ENCODE peak calls at places on chromosomes 6 and 20, in six cellular contexts. One of them, this sample, is unnamed.

GRCh38 chr6:44257753-44258324 is 511 bp upstream of the SLC35B2 start:
- DNase-seq in foreskin fibroblast: no peak
- DNase-seq in stromal cell of bone marrow: no peak
- DNase-seq in activated naive CD8-positive, alpha-beta T cell treated with anti-CD3 and anti-CD28 coated beads, Interleukin-2, amount 50 U/mL, for 24 hours: peak; percentile 42
- DNase-seq in AG10803: no peak
- DNase-seq in Kasumi-1: peak; percentile 51
- DNase-seq in this sample: no peak

GRCh38 chr6:132135409-132135808 is 184.2 kb upstream of the CCN2 start:
- DNase-seq in Kasumi-1: no peak
- DNase-seq in AG10803: no peak
- DNase-seq in foreskin fibroblast: no peak
- DNase-seq in activated naive CD8-positive, alpha-beta T cell treated with anti-CD3 and anti-CD28 coated beads, Interleukin-2, amount 50 U/mL, for 24 hours: no peak
- DNase-seq in stromal cell of bone marrow: no peak
- DNase-seq in this sample: no peak

GRCh38 chr6:148509789-148510581 is 167.3 kb downstream of the SASH1 start:
- DNase-seq in AG10803: peak; percentile 100
- DNase-seq in stromal cell of bone marrow: peak; percentile 97
- DNase-seq in activated naive CD8-positive, alpha-beta T cell treated with anti-CD3 and anti-CD28 coated beads, Interleukin-2, amount 50 U/mL, for 24 hours: no peak
- DNase-seq in Kasumi-1: peak; percentile 34
- DNase-seq in foreskin fibroblast: peak; percentile 96
- DNase-seq in this sample: no peak

GRCh38 chr20:919491-919916 is 3.4 kb upstream of the ANGPT4 start:
- DNase-seq in stromal cell of bone marrow: no peak
- DNase-seq in activated naive CD8-positive, alpha-beta T cell treated with anti-CD3 and anti-CD28 coated beads, Interleukin-2, amount 50 U/mL, for 24 hours: no peak
- DNase-seq in foreskin fibroblast: no peak
- DNase-seq in AG10803: no peak
- DNase-seq in Kasumi-1: peak; percentile 31
- DNase-seq in this sample: no peak

GRCh38 chr20:47275548-47275947 is 81.0 kb downstream of the ZMYND8 start:
- DNase-seq in Kasumi-1: no peak
- DNase-seq in AG10803: no peak
- DNase-seq in stromal cell of bone marrow: no peak
- DNase-seq in foreskin fibroblast: no peak
- DNase-seq in activated naive CD8-positive, alpha-beta T cell treated with anti-CD3 and anti-CD28 coated beads, Interleukin-2, amount 50 U/mL, for 24 hours: no peak
- DNase-seq in this sample: no peak

GRCh38 chr20:48825551-48825885 is 2.3 kb downstream of the PREX1 start:
- DNase-seq in Kasumi-1: no peak
- DNase-seq in foreskin fibroblast: no peak
- DNase-seq in AG10803: no peak
- DNase-seq in stromal cell of bone marrow: no peak
- DNase-seq in activated naive CD8-positive, alpha-beta T cell treated with anti-CD3 and anti-CD28 coated beads, Interleukin-2, amount 50 U/mL, for 24 hours: no peak
- DNase-seq in this sample: no peak

GRCh38 chr6:122098091-122098769 is 301.2 kb upstream of the HSF2 start:
- DNase-seq in Kasumi-1: no peak
- DNase-seq in AG10803: no peak
- DNase-seq in stromal cell of bone marrow: no peak
- DNase-seq in activated naive CD8-positive, alpha-beta T cell treated with anti-CD3 and anti-CD28 coated beads, Interleukin-2, amount 50 U/mL, for 24 hours: no peak
- DNase-seq in foreskin fibroblast: no peak
- DNase-seq in this sample: no peak

GRCh38 chr6:75424610-75425548 is 68.7 kb downstream of the FILIP1 start:
- DNase-seq in stromal cell of bone marrow: no peak
- DNase-seq in foreskin fibroblast: no peak
- DNase-seq in AG10803: no peak
- DNase-seq in Kasumi-1: no peak
- DNase-seq in activated naive CD8-positive, alpha-beta T cell treated with anti-CD3 and anti-CD28 coated beads, Interleukin-2, amount 50 U/mL, for 24 hours: no peak
- DNase-seq in this sample: no peak

GRCh38 chr6:13164316-13164715 is 164.0 kb downstream of the TBC1D7 start:
- DNase-seq in activated naive CD8-positive, alpha-beta T cell treated with anti-CD3 and anti-CD28 coated beads, Interleukin-2, amount 50 U/mL, for 24 hours: no peak
- DNase-seq in foreskin fibroblast: no peak
- DNase-seq in Kasumi-1: no peak
- DNase-seq in AG10803: no peak
- DNase-seq in stromal cell of bone marrow: no peak
- DNase-seq in this sample: no peak

GRCh38 chr6:113122060-113122459 is 735.1 kb upstream of the MARCKS start:
- DNase-seq in Kasumi-1: no peak
- DNase-seq in activated naive CD8-positive, alpha-beta T cell treated with anti-CD3 and anti-CD28 coated beads, Interleukin-2, amount 50 U/mL, for 24 hours: no peak
- DNase-seq in foreskin fibroblast: peak; percentile 84
- DNase-seq in stromal cell of bone marrow: peak; percentile 72
- DNase-seq in AG10803: peak; percentile 93
- DNase-seq in this sample: no peak

GRCh38 chr6:113596907-113597583 is 260.1 kb upstream of the MARCKS start:
- DNase-seq in AG10803: peak; percentile 81
- DNase-seq in activated naive CD8-positive, alpha-beta T cell treated with anti-CD3 and anti-CD28 coated beads, Interleukin-2, amount 50 U/mL, for 24 hours: no peak
- DNase-seq in Kasumi-1: no peak
- DNase-seq in foreskin fibroblast: peak; percentile 72
- DNase-seq in stromal cell of bone marrow: peak; percentile 78
- DNase-seq in this sample: no peak

GRCh38 chr6:41621367-41621766 is 16.9 kb upstream of the MDFI start:
- DNase-seq in Kasumi-1: no peak
- DNase-seq in foreskin fibroblast: no peak
- DNase-seq in stromal cell of bone marrow: no peak
- DNase-seq in activated naive CD8-positive, alpha-beta T cell treated with anti-CD3 and anti-CD28 coated beads, Interleukin-2, amount 50 U/mL, for 24 hours: no peak
- DNase-seq in AG10803: no peak
- DNase-seq in this sample: no peak

GRCh38 chr20:4153661-4154238 is 138.4 kb upstream of the RNF24 start:
- DNase-seq in foreskin fibroblast: no peak
- DNase-seq in Kasumi-1: no peak
- DNase-seq in stromal cell of bone marrow: no peak
- DNase-seq in activated naive CD8-positive, alpha-beta T cell treated with anti-CD3 and anti-CD28 coated beads, Interleukin-2, amount 50 U/mL, for 24 hours: no peak
- DNase-seq in AG10803: no peak
- DNase-seq in this sample: no peak

GRCh38 chr20:43440531-43440930 is 17.2 kb upstream of the SRSF6 start:
- DNase-seq in AG10803: no peak
- DNase-seq in Kasumi-1: no peak
- DNase-seq in foreskin fibroblast: no peak
- DNase-seq in activated naive CD8-positive, alpha-beta T cell treated with anti-CD3 and anti-CD28 coated beads, Interleukin-2, amount 50 U/mL, for 24 hours: no peak
- DNase-seq in stromal cell of bone marrow: no peak
- DNase-seq in this sample: no peak

GRCh38 chr6:37485259-37485658 is 14.4 kb downstream of the CCDC167 start:
- DNase-seq in activated naive CD8-positive, alpha-beta T cell treated with anti-CD3 and anti-CD28 coated beads, Interleukin-2, amount 50 U/mL, for 24 hours: no peak
- DNase-seq in foreskin fibroblast: no peak
- DNase-seq in stromal cell of bone marrow: no peak
- DNase-seq in Kasumi-1: no peak
- DNase-seq in AG10803: no peak
- DNase-seq in this sample: no peak

GRCh38 chr20:37727957-37728634 is 34.3 kb downstream of the CTNNBL1 start:
- DNase-seq in AG10803: peak; percentile 30
- DNase-seq in stromal cell of bone marrow: no peak
- DNase-seq in activated naive CD8-positive, alpha-beta T cell treated with anti-CD3 and anti-CD28 coated beads, Interleukin-2, amount 50 U/mL, for 24 hours: no peak
- DNase-seq in foreskin fibroblast: no peak
- DNase-seq in Kasumi-1: no peak
- DNase-seq in this sample: no peak

GRCh38 chr6:87541041-87541440 is 48.7 kb downstream of the RARS2 start:
- DNase-seq in activated naive CD8-positive, alpha-beta T cell treated with anti-CD3 and anti-CD28 coated beads, Interleukin-2, amount 50 U/mL, for 24 hours: no peak
- DNase-seq in Kasumi-1: no peak
- DNase-seq in AG10803: no peak
- DNase-seq in stromal cell of bone marrow: no peak
- DNase-seq in foreskin fibroblast: no peak
- DNase-seq in this sample: no peak

GRCh38 chr6:39225946-39226437 is 3.3 kb downstream of the KCNK5 start:
- DNase-seq in foreskin fibroblast: no peak
- DNase-seq in activated naive CD8-positive, alpha-beta T cell treated with anti-CD3 and anti-CD28 coated beads, Interleukin-2, amount 50 U/mL, for 24 hours: peak; percentile 69
- DNase-seq in Kasumi-1: peak; percentile 94
- DNase-seq in AG10803: no peak
- DNase-seq in stromal cell of bone marrow: no peak
- DNase-seq in this sample: peak; percentile 81

GRCh38 chr6:44028767-44029166 is 98.5 kb downstream of the MRPL14 start:
- DNase-seq in activated naive CD8-positive, alpha-beta T cell treated with anti-CD3 and anti-CD28 coated beads, Interleukin-2, amount 50 U/mL, for 24 hours: no peak
- DNase-seq in foreskin fibroblast: no peak
- DNase-seq in stromal cell of bone marrow: no peak
- DNase-seq in Kasumi-1: no peak
- DNase-seq in AG10803: no peak
- DNase-seq in this sample: no peak

GRCh38 chr6:56046576-56046975 is 171.2 kb upstream of the BMP5 start:
- DNase-seq in AG10803: peak; percentile 83
- DNase-seq in activated naive CD8-positive, alpha-beta T cell treated with anti-CD3 and anti-CD28 coated beads, Interleukin-2, amount 50 U/mL, for 24 hours: no peak
- DNase-seq in stromal cell of bone marrow: peak; percentile 88
- DNase-seq in foreskin fibroblast: peak; percentile 35
- DNase-seq in Kasumi-1: peak; percentile 73
- DNase-seq in this sample: no peak

GRCh38 chr20:46802696-46803445 is 91.8 kb upstream of the EYA2 start:
- DNase-seq in foreskin fibroblast: no peak
- DNase-seq in stromal cell of bone marrow: no peak
- DNase-seq in AG10803: no peak
- DNase-seq in activated naive CD8-positive, alpha-beta T cell treated with anti-CD3 and anti-CD28 coated beads, Interleukin-2, amount 50 U/mL, for 24 hours: no peak
- DNase-seq in Kasumi-1: no peak
- DNase-seq in this sample: no peak

GRCh38 chr6:136351518-136352106 is 62.0 kb upstream of the BCLAF1 start:
- DNase-seq in Kasumi-1: no peak
- DNase-seq in foreskin fibroblast: no peak
- DNase-seq in stromal cell of bone marrow: no peak
- DNase-seq in activated naive CD8-positive, alpha-beta T cell treated with anti-CD3 and anti-CD28 coated beads, Interleukin-2, amount 50 U/mL, for 24 hours: no peak
- DNase-seq in AG10803: no peak
- DNase-seq in this sample: no peak

GRCh38 chr6:16803294-16804006 is 42.2 kb upstream of the ATXN1 start:
- DNase-seq in stromal cell of bone marrow: no peak
- DNase-seq in AG10803: no peak
- DNase-seq in foreskin fibroblast: no peak
- DNase-seq in Kasumi-1: no peak
- DNase-seq in activated naive CD8-positive, alpha-beta T cell treated with anti-CD3 and anti-CD28 coated beads, Interleukin-2, amount 50 U/mL, for 24 hours: no peak
- DNase-seq in this sample: no peak

GRCh38 chr20:39876974-39877615 is 811.9 kb downstream of the MAFB start:
- DNase-seq in foreskin fibroblast: no peak
- DNase-seq in activated naive CD8-positive, alpha-beta T cell treated with anti-CD3 and anti-CD28 coated beads, Interleukin-2, amount 50 U/mL, for 24 hours: no peak
- DNase-seq in AG10803: no peak
- DNase-seq in Kasumi-1: no peak
- DNase-seq in stromal cell of bone marrow: no peak
- DNase-seq in this sample: no peak

GRCh38 chr20:63326314-63327228 is 33.6 kb downstream of the COL20A1 start:
- DNase-seq in AG10803: no peak
- DNase-seq in Kasumi-1: no peak
- DNase-seq in stromal cell of bone marrow: no peak
- DNase-seq in foreskin fibroblast: no peak
- DNase-seq in activated naive CD8-positive, alpha-beta T cell treated with anti-CD3 and anti-CD28 coated beads, Interleukin-2, amount 50 U/mL, for 24 hours: no peak
- DNase-seq in this sample: no peak

GRCh38 chr20:1674361-1674760 is 16.8 kb upstream of the SIRPG start:
- DNase-seq in AG10803: no peak
- DNase-seq in foreskin fibroblast: no peak
- DNase-seq in activated naive CD8-positive, alpha-beta T cell treated with anti-CD3 and anti-CD28 coated beads, Interleukin-2, amount 50 U/mL, for 24 hours: no peak
- DNase-seq in stromal cell of bone marrow: no peak
- DNase-seq in Kasumi-1: no peak
- DNase-seq in this sample: peak; percentile 75

GRCh38 chr6:3797231-3798200 is 46.0 kb upstream of the PXDC1 start:
- DNase-seq in Kasumi-1: no peak
- DNase-seq in activated naive CD8-positive, alpha-beta T cell treated with anti-CD3 and anti-CD28 coated beads, Interleukin-2, amount 50 U/mL, for 24 hours: no peak
- DNase-seq in stromal cell of bone marrow: no peak
- DNase-seq in AG10803: peak; percentile 91
- DNase-seq in foreskin fibroblast: peak; percentile 48
- DNase-seq in this sample: no peak

GRCh38 chr6:147586044-147586443 is 77.6 kb downstream of the SAMD5 start:
- DNase-seq in activated naive CD8-positive, alpha-beta T cell treated with anti-CD3 and anti-CD28 coated beads, Interleukin-2, amount 50 U/mL, for 24 hours: no peak
- DNase-seq in Kasumi-1: no peak
- DNase-seq in stromal cell of bone marrow: peak; percentile 68
- DNase-seq in foreskin fibroblast: peak; percentile 23
- DNase-seq in AG10803: peak; percentile 19
- DNase-seq in this sample: no peak

GRCh38 chr6:70549327-70549726 is 17.4 kb upstream of the SDHAF4 start:
- DNase-seq in activated naive CD8-positive, alpha-beta T cell treated with anti-CD3 and anti-CD28 coated beads, Interleukin-2, amount 50 U/mL, for 24 hours: no peak
- DNase-seq in foreskin fibroblast: no peak
- DNase-seq in Kasumi-1: no peak
- DNase-seq in AG10803: peak; percentile 19
- DNase-seq in stromal cell of bone marrow: no peak
- DNase-seq in this sample: no peak

GRCh38 chr20:4787825-4788224 is 66.1 kb downstream of the PRND start:
- DNase-seq in foreskin fibroblast: no peak
- DNase-seq in AG10803: no peak
- DNase-seq in stromal cell of bone marrow: no peak
- DNase-seq in Kasumi-1: peak; percentile 76
- DNase-seq in activated naive CD8-positive, alpha-beta T cell treated with anti-CD3 and anti-CD28 coated beads, Interleukin-2, amount 50 U/mL, for 24 hours: no peak
- DNase-seq in this sample: no peak

GRCh38 chr6:98039876-98040605 is 757.0 kb upstream of the MMS22L start:
- DNase-seq in AG10803: peak; percentile 17
- DNase-seq in foreskin fibroblast: no peak
- DNase-seq in activated naive CD8-positive, alpha-beta T cell treated with anti-CD3 and anti-CD28 coated beads, Interleukin-2, amount 50 U/mL, for 24 hours: no peak
- DNase-seq in stromal cell of bone marrow: no peak
- DNase-seq in Kasumi-1: no peak
- DNase-seq in this sample: no peak

GRCh38 chr6:50285735-50286134 is 236.0 kb upstream of the DEFB112 start:
- DNase-seq in AG10803: no peak
- DNase-seq in foreskin fibroblast: no peak
- DNase-seq in activated naive CD8-positive, alpha-beta T cell treated with anti-CD3 and anti-CD28 coated beads, Interleukin-2, amount 50 U/mL, for 24 hours: no peak
- DNase-seq in Kasumi-1: no peak
- DNase-seq in stromal cell of bone marrow: no peak
- DNase-seq in this sample: no peak

GRCh38 chr6:151317206-151317994 is 74.0 kb downstream of the ZBTB2 start:
- DNase-seq in foreskin fibroblast: peak; percentile 83
- DNase-seq in AG10803: peak; percentile 76
- DNase-seq in stromal cell of bone marrow: peak; percentile 23
- DNase-seq in Kasumi-1: no peak
- DNase-seq in activated naive CD8-positive, alpha-beta T cell treated with anti-CD3 and anti-CD28 coated beads, Interleukin-2, amount 50 U/mL, for 24 hours: no peak
- DNase-seq in this sample: no peak

GRCh38 chr20:58682656-58683055 is 9.9 kb upstream of the NPEPL1 start:
- DNase-seq in Kasumi-1: no peak
- DNase-seq in foreskin fibroblast: no peak
- DNase-seq in stromal cell of bone marrow: no peak
- DNase-seq in activated naive CD8-positive, alpha-beta T cell treated with anti-CD3 and anti-CD28 coated beads, Interleukin-2, amount 50 U/mL, for 24 hours: no peak
- DNase-seq in AG10803: peak; percentile 43
- DNase-seq in this sample: no peak

GRCh38 chr6:17032595-17033591 is 69.0 kb upstream of the STMND1 start:
- DNase-seq in stromal cell of bone marrow: peak; percentile 92
- DNase-seq in activated naive CD8-positive, alpha-beta T cell treated with anti-CD3 and anti-CD28 coated beads, Interleukin-2, amount 50 U/mL, for 24 hours: no peak
- DNase-seq in Kasumi-1: no peak
- DNase-seq in foreskin fibroblast: peak; percentile 92
- DNase-seq in AG10803: peak; percentile 92
- DNase-seq in this sample: no peak